ENCODE peak calls at places on chromosomes 3 and 15, in five cellular contexts. I is AG09309; R is effector CD4-positive, alpha-beta T cell; O is NCI-H146; C is PC-9. H is an unnamed sample.

GRCh38 chr15:89197503-89197971 is 23.8 kb downstream of the RLBP1 start:
- DNase-seq in O (no peak), R (no peak), I (no peak), C (peak; percentile 24), H (no peak)

GRCh38 chr3:162338514-162338913 is 841.9 kb downstream of the OTOL1 start:
- DNase-seq in O (no peak), I (no peak), R (no peak), C (no peak), H (no peak)

GRCh38 chr3:134362221-134362620 is 12.0 kb downstream of the AMOTL2 start:
- DNase-seq in I (no peak), O (no peak), R (no peak), C (no peak), H (no peak)

GRCh38 chr3:148175215-148175614 is 522.5 kb upstream of the AGTR1 start:
- DNase-seq in C (no peak), O (no peak), I (peak; percentile 31), R (no peak), H (peak; percentile 28)

GRCh38 chr3:41975421-41976103 is 13.7 kb upstream of the ULK4 start:
- DNase-seq in R (no peak), C (no peak), I (no peak), O (no peak), H (no peak)

GRCh38 chr15:58472821-58473581 is 41.2 kb downstream of the LIPC start:
- DNase-seq in I (no peak), R (peak; percentile 27), O (no peak), C (peak; percentile 14), H (no peak)

GRCh38 chr3:197248341-197248740 is 50.1 kb downstream of the DLG1 start:
- DNase-seq in I (no peak), C (no peak), O (no peak), R (no peak), H (no peak)

GRCh38 chr15:62952969-62953368 is 89.6 kb upstream of the TPM1 start:
- DNase-seq in R (no peak), C (no peak), I (no peak), O (no peak), H (no peak)

GRCh38 chr3:127959873-127960272 is 44.8 kb downstream of the KBTBD12 start:
- DNase-seq in I (no peak), O (peak; percentile 84), C (peak; percentile 69), R (no peak), H (no peak)

GRCh38 chr15:41989573-41990242 is 17.4 kb upstream of the EHD4 start:
- DNase-seq in O (peak; percentile 53), R (peak; percentile 74), I (no peak), C (peak; percentile 85), H (no peak)